ENCODE peak calls at places on chromosomes 11 and 22, in ten cellular contexts. E, I, D, H, M, A, U, J, W and T are unnamed samples.

GRCh38 chr11:62071408-62071807 is 52.4 kb upstream of the INCENP start:
- DNase-seq in E (no peak), I (peak), D (no peak), H (no peak), M (peak), A (no peak), U (no peak), J (no peak), W (no peak), T (no peak)

GRCh38 chr11:16921019-16921418 is 93.2 kb downstream of the PLEKHA7 start:
- DNase-seq in E (no peak), I (no peak), D (no peak), H (no peak), M (no peak), A (no peak), U (no peak), J (no peak), W (no peak), T (no peak)

GRCh38 chr11:102139081-102139498 is 28.8 kb downstream of the YAP1 start:
- DNase-seq in E (peak), I (peak), D (peak), H (no peak), M (no peak), A (peak), U (no peak), J (peak), W (no peak), T (no peak)

GRCh38 chr11:14980854-14981253 is 8.7 kb upstream of the CALCA start:
- DNase-seq in E (no peak), I (peak), D (no peak), H (no peak), M (no peak), A (peak), U (no peak), J (peak), W (no peak), T (no peak)

GRCh38 chr22:20076627-20077172 is 3.3 kb upstream of the DGCR8 start:
- DNase-seq in E (no peak), I (no peak), D (no peak), H (no peak), M (peak), A (no peak), U (no peak), J (no peak), W (no peak), T (peak)

GRCh38 chr22:36075230-36075629 is 46.6 kb upstream of the RBFOX2 start:
- DNase-seq in E (no peak), I (no peak), D (no peak), H (no peak), M (no peak), A (no peak), U (no peak), J (no peak), W (no peak), T (no peak)

GRCh38 chr11:63623513-63624140 is 9.4 kb upstream of the PLAAT3 start:
- DNase-seq in E (no peak), I (peak), D (no peak), H (no peak), M (no peak), A (no peak), U (no peak), J (no peak), W (no peak), T (no peak)

GRCh38 chr11:58549644-58550043 is 26.0 kb downstream of the LPXN start:
- DNase-seq in E (no peak), I (no peak), D (no peak), H (no peak), M (no peak), A (no peak), U (no peak), J (no peak), W (peak), T (no peak)

GRCh38 chr11:74949748-74950127 is 672 bp downstream of the SPCS2 start:
- DNase-seq in E (no peak), I (peak), D (no peak), H (peak), M (no peak), A (no peak), U (no peak), J (no peak), W (no peak), T (no peak)

GRCh38 chr11:118304227-118304808 is at the start of gene CD3E:
- DNase-seq in E (no peak), I (no peak), D (no peak), H (peak), M (peak), A (no peak), U (no peak), J (no peak), W (no peak), T (no peak)

GRCh38 chr11:723120-723883 is 17.3 kb downstream of the EPS8L2 start:
- DNase-seq in E (peak), I (peak), D (no peak), H (peak), M (no peak), A (no peak), U (no peak), J (peak), W (no peak), T (peak)

GRCh38 chr11:14974723-14975587 is 2.8 kb upstream of the CALCA start:
- DNase-seq in E (no peak), I (peak), D (no peak), H (peak), M (peak), A (peak), U (peak), J (peak), W (peak), T (no peak)

GRCh38 chr22:35349704-35350538 is 31.0 kb upstream of the HMOX1 start:
- DNase-seq in E (peak), I (peak), D (no peak), H (no peak), M (peak), A (no peak), U (peak), J (peak), W (no peak), T (no peak)

GRCh38 chr11:9269492-9270030 is 4.4 kb upstream of the DENND5A start:
- DNase-seq in E (no peak), I (peak), D (no peak), H (no peak), M (no peak), A (no peak), U (no peak), J (peak), W (no peak), T (no peak)

GRCh38 chr11:82996966-82997606 is 74.6 kb downstream of the RAB30 start:
- DNase-seq in E (no peak), I (no peak), D (no peak), H (peak), M (no peak), A (no peak), U (no peak), J (no peak), W (no peak), T (no peak)

GRCh38 chr22:42848941-42849340 is 8.1 kb downstream of the ARFGAP3 start:
- DNase-seq in E (no peak), I (peak), D (no peak), H (no peak), M (no peak), A (no peak), U (no peak), J (no peak), W (no peak), T (no peak)

GRCh38 chr11:86617502-86617901 is 54.9 kb downstream of the ME3 start:
- DNase-seq in E (no peak), I (no peak), D (no peak), H (no peak), M (no peak), A (no peak), U (no peak), J (no peak), W (no peak), T (no peak)

GRCh38 chr11:35352107-35352888 is 67.1 kb downstream of the SLC1A2 start:
- DNase-seq in E (no peak), I (peak), D (no peak), H (no peak), M (no peak), A (no peak), U (no peak), J (peak), W (peak), T (no peak)

GRCh38 chr11:74611369-74611861 is 19.0 kb downstream of the POLD3 start:
- DNase-seq in E (peak), I (peak), D (peak), H (peak), M (no peak), A (no peak), U (no peak), J (peak), W (no peak), T (no peak)

GRCh38 chr22:47563406-47564157 is 801.1 kb downstream of the TBC1D22A start:
- DNase-seq in E (no peak), I (no peak), D (no peak), H (no peak), M (no peak), A (no peak), U (no peak), J (no peak), W (no peak), T (no peak)

GRCh38 chr11:10561043-10561818 is 7.2 kb downstream of the LYVE1 start:
- DNase-seq in E (no peak), I (no peak), D (no peak), H (peak), M (no peak), A (no peak), U (no peak), J (no peak), W (no peak), T (no peak)

GRCh38 chr11:130480721-130481140 is 32.3 kb downstream of the ADAMTS15 start:
- DNase-seq in E (peak), I (peak), D (no peak), H (no peak), M (no peak), A (no peak), U (no peak), J (peak), W (no peak), T (no peak)

GRCh38 chr11:130340671-130341319 is 26.1 kb upstream of the ZBTB44 start:
- DNase-seq in E (no peak), I (peak), D (no peak), H (peak), M (no peak), A (no peak), U (no peak), J (no peak), W (no peak), T (no peak)

GRCh38 chr22:47392729-47393128 is 630.3 kb downstream of the TBC1D22A start:
- DNase-seq in E (no peak), I (no peak), D (no peak), H (no peak), M (peak), A (no peak), U (no peak), J (no peak), W (no peak), T (no peak)

GRCh38 chr11:111922803-111923202 is 4.1 kb downstream of the C11orf52 start:
- DNase-seq in E (peak), I (peak), D (no peak), H (no peak), M (no peak), A (peak), U (no peak), J (peak), W (no peak), T (no peak)

GRCh38 chr22:19686946-19687345 is 27.4 kb upstream of the SEPTIN5 start:
- DNase-seq in E (no peak), I (no peak), D (no peak), H (no peak), M (peak), A (no peak), U (peak), J (no peak), W (no peak), T (no peak)

GRCh38 chr11:20873054-20873453 is 203.7 kb downstream of the NELL1 start:
- DNase-seq in E (peak), I (peak), D (no peak), H (peak), M (no peak), A (no peak), U (peak), J (peak), W (no peak), T (no peak)

GRCh38 chr11:61955031-61955415 is 4.9 kb downstream of the BEST1 start:
- DNase-seq in E (peak), I (peak), D (no peak), H (no peak), M (peak), A (peak), U (peak), J (peak), W (peak), T (peak)

GRCh38 chr22:20980938-20981722 is 967 bp upstream of the LZTR1 start:
- DNase-seq in E (no peak), I (no peak), D (no peak), H (no peak), M (no peak), A (no peak), U (no peak), J (no peak), W (no peak), T (no peak)

GRCh38 chr22:43889366-43890253 is 2.2 kb downstream of the PNPLA5 start:
- DNase-seq in E (no peak), I (peak), D (no peak), H (no peak), M (peak), A (no peak), U (peak), J (peak), W (no peak), T (no peak)

GRCh38 chr11:89477175-89477574 is 14.0 kb downstream of the NOX4 start:
- DNase-seq in E (no peak), I (no peak), D (no peak), H (peak), M (no peak), A (no peak), U (peak), J (no peak), W (no peak), T (no peak)

GRCh38 chr11:118398797-118399564 is 2.4 kb upstream of the ATP5MG start:
- DNase-seq in E (no peak), I (peak), D (no peak), H (peak), M (no peak), A (no peak), U (no peak), J (peak), W (no peak), T (no peak)

GRCh38 chr11:118924591-118925585 is 838 bp downstream of the BCL9L start:
- DNase-seq in E (peak), I (peak), D (no peak), H (peak), M (peak), A (no peak), U (peak), J (peak), W (peak), T (peak)

GRCh38 chr22:47115518-47115890 is 353.1 kb downstream of the TBC1D22A start:
- DNase-seq in E (no peak), I (no peak), D (no peak), H (no peak), M (no peak), A (no peak), U (no peak), J (no peak), W (no peak), T (no peak)

GRCh38 chr11:64028398-64029115 is 7.2 kb upstream of the FLRT1 start:
- DNase-seq in E (peak), I (peak), D (no peak), H (no peak), M (no peak), A (no peak), U (peak), J (peak), W (no peak), T (no peak)

DNA sequence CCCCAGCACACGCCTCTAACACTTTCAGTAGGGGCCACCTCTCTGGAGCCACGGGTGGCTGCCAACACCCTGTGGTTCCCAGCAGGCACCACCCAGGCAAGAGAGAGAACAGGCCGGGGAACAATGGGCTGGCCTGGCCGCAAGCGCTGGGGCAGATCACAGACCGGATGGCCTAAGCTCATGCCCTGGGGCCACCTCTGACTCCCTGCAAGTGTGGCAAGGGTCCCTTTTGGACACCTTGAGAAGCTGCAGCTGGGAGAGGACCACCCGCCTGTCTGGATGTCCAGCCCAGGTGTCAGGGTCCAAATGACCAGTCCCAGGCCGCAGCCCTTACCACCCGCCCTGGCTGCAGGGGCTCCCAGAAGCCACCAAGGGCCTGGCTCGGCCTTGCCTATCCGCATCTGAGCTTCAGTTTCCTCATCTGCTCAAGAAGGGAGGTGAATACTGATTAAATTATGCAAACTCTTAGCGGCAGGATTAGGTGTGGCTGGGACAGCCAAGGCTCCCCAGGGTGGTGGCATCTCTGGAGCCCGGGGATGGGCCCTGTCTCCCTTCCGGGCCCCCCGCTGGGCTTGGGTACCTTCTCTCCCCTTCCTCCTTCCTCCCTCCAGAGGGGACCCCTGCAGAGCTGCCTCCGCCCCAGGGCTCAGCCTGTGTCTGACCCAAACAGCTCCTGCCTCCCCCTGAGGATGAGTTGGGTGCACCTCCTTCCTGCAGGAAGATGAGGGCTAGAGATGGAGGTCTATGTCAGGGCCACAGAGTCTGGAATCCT is 785 bp upstream of the SUSD2 start:
- DNase-seq in E (no peak), I (no peak), D (no peak), H (peak), M (peak), A (no peak), U (no peak), J (no peak), W (peak), T (peak)
- H3K27ac ChIP-seq in E (no peak), I (no peak), D (no peak), H (no peak), M (peak), A (no peak), U (no peak), J (no peak), W (peak), T (peak)

DNA sequence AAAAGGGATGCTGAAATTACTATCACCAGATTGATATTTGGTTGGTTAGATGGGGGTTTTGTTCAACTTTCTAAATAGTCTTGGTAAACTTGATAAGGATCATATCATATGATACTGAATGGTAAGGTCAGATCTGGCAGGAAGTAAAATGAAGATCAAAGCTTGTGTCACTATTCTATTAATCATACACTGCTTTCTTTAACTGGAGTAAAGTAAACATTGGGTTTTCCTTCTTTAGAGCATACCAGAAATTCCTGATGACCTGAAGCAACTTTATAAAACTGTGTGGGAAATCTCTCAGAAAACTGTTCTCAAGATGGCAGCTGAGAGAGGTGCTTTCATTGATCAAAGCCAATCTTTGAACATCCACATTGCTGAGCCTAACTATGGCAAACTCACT is 40.2 kb downstream of the RRM1 start:
- DNase-seq in E (no peak), I (peak), D (peak), H (no peak), M (no peak), A (peak), U (no peak), J (peak), W (no peak), T (no peak)
- H3K27ac ChIP-seq in E (no peak), I (no peak), D (no peak), H (no peak), M (no peak), A (peak), U (no peak), J (no peak), W (no peak), T (no peak)

GRCh38 chr22:29435236-29435635 is 3.1 kb upstream of the RFPL1 start:
- DNase-seq in E (no peak), I (no peak), D (no peak), H (no peak), M (no peak), A (no peak), U (no peak), J (no peak), W (no peak), T (no peak)
- H3K27ac ChIP-seq in E (no peak), I (no peak), D (no peak), H (no peak), M (no peak), A (no peak), U (no peak), J (no peak), W (no peak), T (no peak)

GRCh38 chr11:36363361-36364272 is 67.5 kb downstream of the PRR5L start:
- DNase-seq in E (peak), I (peak), D (no peak), H (peak), M (no peak), A (no peak), U (peak), J (no peak), W (no peak), T (no peak)
- H3K27ac ChIP-seq in E (no peak), I (peak), D (no peak), H (peak), M (peak), A (peak), U (no peak), J (no peak), W (no peak), T (no peak)

GRCh38 chr22:45550891-45551290 is 48.2 kb downstream of the FBLN1 start:
- DNase-seq in E (no peak), I (no peak), D (no peak), H (no peak), M (no peak), A (no peak), U (no peak), J (no peak), W (no peak), T (no peak)

GRCh38 chr22:45552580-45553332 is 50.1 kb downstream of the FBLN1 start:
- DNase-seq in E (no peak), I (peak), D (peak), H (no peak), M (no peak), A (peak), U (peak), J (peak), W (peak), T (peak)

GRCh38 chr22:45550416-45550815 is 47.7 kb downstream of the FBLN1 start:
- DNase-seq in E (no peak), I (no peak), D (no peak), H (no peak), M (no peak), A (no peak), U (no peak), J (no peak), W (no peak), T (no peak)

GRCh38 chr22:45552017-45552411 is 49.3 kb downstream of the FBLN1 start:
- DNase-seq in E (no peak), I (no peak), D (no peak), H (no peak), M (no peak), A (no peak), U (peak), J (no peak), W (no peak), T (no peak)

GRCh38 chr22:45551310-45552016 is 48.8 kb downstream of the FBLN1 start:
- DNase-seq in E (no peak), I (peak), D (no peak), H (no peak), M (no peak), A (no peak), U (peak), J (peak), W (no peak), T (no peak)
- H3K27ac ChIP-seq in E (no peak), I (no peak), D (peak), H (peak), M (peak), A (no peak), U (peak), J (no peak), W (peak), T (peak)

GRCh38 chr22:32920734-32921133 is 119.2 kb downstream of the TIMP3 start:
- DNase-seq in E (no peak), I (no peak), D (no peak), H (no peak), M (no peak), A (no peak), U (no peak), J (no peak), W (no peak), T (no peak)

GRCh38 chr22:32920032-32920628 is 118.6 kb downstream of the TIMP3 start:
- DNase-seq in E (no peak), I (peak), D (peak), H (no peak), M (no peak), A (no peak), U (no peak), J (peak), W (peak), T (no peak)

GRCh38 chr22:32917577-32918375 is 116.3 kb downstream of the TIMP3 start:
- DNase-seq in E (no peak), I (no peak), D (no peak), H (no peak), M (no peak), A (no peak), U (no peak), J (peak), W (peak), T (no peak)

GRCh38 chr22:32919629-32920028 is 118.1 kb downstream of the TIMP3 start:
- DNase-seq in E (no peak), I (no peak), D (no peak), H (no peak), M (no peak), A (no peak), U (no peak), J (no peak), W (no peak), T (no peak)

GRCh38 chr22:32918741-32919140 is 117.2 kb downstream of the TIMP3 start:
- DNase-seq in E (no peak), I (no peak), D (no peak), H (no peak), M (no peak), A (no peak), U (no peak), J (no peak), W (no peak), T (no peak)
- H3K27ac ChIP-seq in E (no peak), I (no peak), D (no peak), H (no peak), M (no peak), A (no peak), U (no peak), J (no peak), W (no peak), T (no peak)

GRCh38 chr22:24104307-24105017 is 76.8 kb upstream of the SUSD2 start:
- DNase-seq in E (no peak), I (no peak), D (no peak), H (no peak), M (peak), A (no peak), U (no peak), J (no peak), W (no peak), T (peak)
- H3K27ac ChIP-seq in E (peak), I (peak), D (no peak), H (peak), M (no peak), A (no peak), U (no peak), J (no peak), W (peak), T (no peak)